ENCODE peak calls at places on chromosomes 6 and 20, in four cellular contexts. Q is NCI-H1417 treated with DMSO at 0.1 percent for 48 hours, H is HEK293T, D is HT-29. P is an unnamed sample.

GRCh38 chr6:4615891-4616290 is 160.3 kb upstream of the CDYL start:
- DNase-seq in Q (no peak), H (no peak), D (no peak), P (no peak)

GRCh38 chr6:45477785-45478184 is 100.1 kb upstream of the SUPT3H start:
- DNase-seq in Q (no peak), H (no peak), D (peak), P (no peak)

GRCh38 chr20:50286609-50287008 is 96.0 kb downstream of the CEBPB start:
- DNase-seq in Q (no peak), H (peak), D (no peak), P (no peak)

GRCh38 chr6:132725471-132725870 is 11.6 kb upstream of the VNN1 start:
- DNase-seq in Q (no peak), H (no peak), D (no peak), P (no peak)

GRCh38 chr20:40568200-40568599 is 120.8 kb downstream of the MAFB start:
- DNase-seq in Q (no peak), H (no peak), D (no peak), P (no peak)

GRCh38 chr6:26342106-26342999 is 22.6 kb upstream of the BTN3A2 start:
- DNase-seq in Q (no peak), H (no peak), D (no peak), P (no peak)

GRCh38 chr6:84332139-84333034 is 104.9 kb upstream of the CEP162 start:
- DNase-seq in Q (no peak), H (no peak), D (no peak), P (no peak)

GRCh38 chr6:44247338-44248302 is 719 bp downstream of the HSP90AB1 start:
- DNase-seq in Q (no peak), H (peak), D (peak), P (no peak)

GRCh38 chr6:116268589-116269293 is 11.0 kb downstream of the TSPYL1 start:
- DNase-seq in Q (peak), H (peak), D (peak), P (peak)

GRCh38 chr6:127851197-127851596 is 49.7 kb downstream of the THEMIS start:
- DNase-seq in Q (no peak), H (no peak), D (no peak), P (no peak)

P was measured in NCI-H2081 treated with DMSO at 0.1 percent for 48 hours.